ENCODE peak calls at places on chromosomes 11 and 22, in five cellular contexts. O is tibial artery, I is upper lobe of right lung, N is endodermal cell, V is kidney epithelial cell. M is an unnamed sample. For H3K36me3, the result is how much of the 10 kb centered on the place peaks cover.

GRCh38 chr22:46578824-46579561 is 41.2 kb upstream of the GRAMD4 start:
- DNase-seq in O (peak), I (peak), N (peak), V (no peak), M (peak)

GRCh38 chr11:70899616-70900015 is 352.8 kb downstream of the SHANK2 start:
- DNase-seq in O (no peak), I (peak), N (no peak), V (no peak), M (peak)

GRCh38 chr22:45087802-45088201 is 75.9 kb upstream of the NUP50 start:
- DNase-seq in O (no peak), I (no peak), N (peak), V (no peak), M (no peak)

GRCh38 chr11:115420524-115420923 is 83.7 kb downstream of the CADM1 start:
- DNase-seq in O (no peak), I (no peak), N (no peak), V (no peak), M (no peak)

GRCh38 chr11:18939314-18939713 is at the start of gene MRGPRX1:
- DNase-seq in O (no peak), I (no peak), N (no peak), V (no peak), M (no peak)

GRCh38 chr22:29503811-29504372 is 23.9 kb downstream of the NEFH start:
- DNase-seq in O (no peak), I (no peak), N (no peak), V (peak), M (no peak)

GRCh38 chr11:57279131-57279530 is 42.1 kb upstream of the APLNR start:
- DNase-seq in O (no peak), I (no peak), N (no peak), V (no peak), M (no peak)

GRCh38 chr11:133895551-133895950 is 50.2 kb upstream of the SPATA19 start:
- DNase-seq in O (peak), I (no peak), N (peak), V (no peak), M (no peak)

GRCh38 chr11:76654310-76654851 is 16.2 kb downstream of the LRRC32 start:
- DNase-seq in O (peak), I (no peak), N (peak), V (no peak), M (no peak)

GRCh38 chr11:16605971-16606783 is 132.3 kb upstream of the C11orf58 start:
- DNase-seq in O (peak), I (peak), N (peak), V (peak), M (peak)

GRCh38 chr11:16604784-16605439 is 133.5 kb upstream of the C11orf58 start:
- DNase-seq in O (peak), I (peak), N (peak), V (no peak), M (peak)

GRCh38 chr11:16606784-16607674 is 131.4 kb upstream of the C11orf58 start:
- DNase-seq in O (peak), I (peak), N (peak), V (no peak), M (peak)

GRCh38 chr11:16603890-16604783 is 134.3 kb upstream of the C11orf58 start:
- DNase-seq in O (peak), I (peak), N (peak), V (no peak), M (peak)

GRCh38 chr11:16605440-16605970 is 132.9 kb upstream of the C11orf58 start:
- DNase-seq in O (peak), I (peak), N (peak), V (no peak), M (no peak)
- H3K4me3 ChIP-seq in O (peak), I (peak), N (peak), V (peak), M (peak)

GRCh38 chr11:15989685-15990084 is 366.7 kb downstream of the SOX6 start:
- DNase-seq in O (no peak), I (no peak), N (no peak), V (no peak), M (no peak)

GRCh38 chr11:15987044-15987443 is 369.3 kb downstream of the SOX6 start:
- DNase-seq in O (no peak), I (no peak), N (no peak), V (no peak), M (no peak)

GRCh38 chr11:15985863-15986139 is 370.5 kb downstream of the SOX6 start:
- DNase-seq in O (no peak), I (no peak), N (no peak), V (no peak), M (no peak)

GRCh38 chr11:15991174-15991655 is 365.1 kb downstream of the SOX6 start:
- DNase-seq in O (no peak), I (no peak), N (no peak), V (no peak), M (no peak)

DNA sequence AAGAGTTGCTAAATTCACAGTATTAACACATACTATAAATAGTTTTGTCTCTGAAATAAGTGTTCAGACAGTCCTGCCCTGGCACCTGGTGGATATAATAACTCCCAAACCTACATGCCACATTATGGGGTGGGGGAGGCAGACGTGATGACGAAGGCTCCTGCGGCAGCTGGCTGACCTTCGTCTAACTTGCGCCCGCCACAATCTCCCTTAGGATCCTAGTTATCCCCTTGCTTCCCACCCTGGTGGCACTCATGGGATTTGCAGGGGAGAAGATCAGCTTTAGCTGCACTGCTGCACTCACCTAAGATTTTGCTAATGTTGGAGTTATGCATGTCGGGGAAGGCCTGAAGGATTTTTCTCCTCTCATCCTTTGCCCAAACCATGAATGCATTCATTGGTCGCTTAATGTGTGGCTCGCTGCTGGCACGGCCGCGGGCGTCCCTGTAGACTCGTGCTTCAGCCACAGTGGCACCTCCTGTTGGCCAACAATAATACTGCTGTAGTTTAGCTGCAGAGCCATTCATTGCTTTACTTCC is 367.6 kb downstream of the SOX6 start:
- DNase-seq in O (no peak), I (no peak), N (peak), V (no peak), M (no peak)
- TF ChIP-seq CTCF in O (peak), I (peak), N (peak), V (no peak), M (peak)

GRCh38 chr11:34135439-34135838 is 30.0 kb downstream of the NAT10 start:
- DNase-seq in O (no peak), I (no peak), N (no peak), V (no peak), M (no peak)
- H3K36me3 ChIP-seq in O (half or more), I (half or more), N (half or more), V (under half), M (half or more)

DNA sequence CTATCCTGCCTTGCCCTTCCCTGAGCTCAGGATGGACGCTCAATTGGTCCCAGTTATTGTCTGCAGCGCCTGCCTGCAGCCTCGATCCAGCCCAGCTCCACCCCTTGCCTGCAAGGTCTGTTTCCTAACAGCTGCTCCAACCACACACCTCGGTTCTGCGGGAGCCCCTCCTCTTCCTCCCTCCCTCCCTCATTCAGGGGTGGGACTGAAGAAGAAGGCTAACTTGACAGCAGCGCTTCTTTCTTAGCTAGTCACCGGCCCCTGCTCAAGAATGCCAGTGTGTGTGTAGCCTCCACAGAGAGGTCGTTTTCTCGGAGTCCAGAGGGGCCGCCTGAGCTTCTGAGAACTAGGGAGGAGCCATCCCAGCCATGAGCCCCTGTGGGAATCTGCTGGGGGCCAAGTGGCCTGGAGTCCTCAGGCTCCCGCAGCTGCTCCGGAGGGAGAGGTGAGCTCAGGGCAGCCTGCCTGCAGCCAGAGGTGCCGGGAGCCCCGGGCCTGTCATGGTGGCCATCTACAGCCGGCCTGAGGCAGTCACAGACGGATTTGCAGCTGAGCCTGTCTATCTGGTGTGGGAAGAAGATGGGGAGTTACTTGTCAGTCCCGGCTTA is 36.1 kb downstream of the LIMK2 start:
- DNase-seq in O (peak), I (peak), N (peak), V (peak), M (peak)
- H3K4me3 ChIP-seq in O (peak), I (peak), N (peak), V (peak), M (peak)

DNA sequence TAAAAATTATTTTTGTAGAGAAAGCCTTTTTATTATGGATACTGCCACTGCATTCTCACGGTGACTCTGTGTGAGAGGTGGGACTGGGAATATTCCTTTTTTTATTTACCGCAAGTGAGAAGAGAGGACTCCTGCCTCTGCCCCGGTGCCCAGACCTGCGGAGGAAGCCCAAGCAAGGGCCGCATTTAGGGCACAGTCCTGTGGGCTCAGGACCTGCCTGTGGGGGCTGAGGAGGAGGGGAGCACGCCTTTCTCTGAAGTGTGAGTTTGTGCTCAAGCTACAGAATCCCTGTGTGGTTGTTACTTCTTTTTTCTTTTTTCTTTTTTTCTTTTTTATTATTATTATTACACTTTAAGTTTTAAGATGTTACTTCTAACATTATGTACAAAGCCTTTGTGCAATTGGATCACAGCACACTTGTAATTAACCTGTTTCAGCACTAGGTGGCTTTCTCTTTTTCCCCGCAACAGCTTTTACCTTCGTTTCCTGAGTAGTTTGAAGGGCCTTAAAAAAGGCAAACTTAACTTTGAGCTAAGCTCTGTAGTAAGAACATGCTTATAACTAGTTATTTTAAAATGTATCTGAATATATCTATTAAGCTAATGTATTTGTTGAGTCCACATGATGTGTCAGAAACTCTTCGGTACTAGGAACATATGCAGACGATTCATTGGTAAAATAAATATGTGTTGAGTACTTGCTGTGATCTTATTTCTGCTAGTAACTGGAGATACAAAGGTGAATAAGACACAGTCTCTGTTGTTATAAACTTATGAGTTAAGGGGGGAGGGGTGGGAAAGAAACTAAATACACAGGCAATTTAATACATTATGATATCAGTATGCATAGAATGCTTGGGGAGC is 18.3 kb downstream of the AMOTL1 start:
- DNase-seq in O (no peak), I (no peak), N (peak), V (no peak), M (no peak)
- TF ChIP-seq CTCF in O (peak), I (peak), N (peak), V (peak), M (peak)

DNA sequence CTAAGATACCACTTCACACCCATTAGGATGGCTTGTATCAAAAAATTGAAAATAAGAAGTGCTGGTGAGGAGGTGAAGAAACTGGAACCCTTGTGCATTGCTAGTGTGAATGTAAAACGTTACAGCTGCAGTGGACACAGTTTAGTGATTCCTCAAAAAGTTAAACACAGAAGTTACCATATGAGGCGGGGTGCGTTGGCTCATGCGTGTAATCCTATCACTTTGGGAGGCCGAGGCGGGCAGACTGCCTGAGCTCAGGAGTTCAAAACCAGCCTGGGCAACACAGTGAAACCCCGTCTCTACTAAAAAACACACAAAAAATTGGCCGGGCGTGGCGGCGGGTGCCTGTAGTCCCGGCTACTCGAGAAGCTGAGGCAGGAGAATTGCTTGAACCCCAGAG is 43.5 kb downstream of the SGSM3 start:
- DNase-seq in O (peak), I (no peak), N (no peak), V (no peak), M (peak)
- H3K36me3 ChIP-seq in O (half or more), I (half or more), N (under half), V (under half), M (half or more)

DNA sequence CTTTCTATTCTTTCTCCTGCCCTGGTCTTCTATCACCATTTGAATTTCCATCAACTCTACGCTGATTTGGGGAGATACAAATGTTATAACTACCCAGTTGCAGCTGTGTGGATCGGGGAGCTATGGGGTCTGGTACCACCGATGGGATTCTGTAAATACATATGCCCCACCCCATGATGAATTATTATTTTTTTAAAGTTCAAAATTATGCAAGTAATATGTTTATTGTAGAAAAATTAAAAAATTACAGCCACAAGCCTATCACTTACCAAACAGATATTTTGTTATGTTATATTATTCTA is 52.4 kb upstream of the CLMP start:
- DNase-seq in O (no peak), I (no peak), N (no peak), V (no peak), M (no peak)
- H3K4me3 ChIP-seq in O (no peak), I (no peak), N (no peak), V (no peak), M (no peak)

M was measured in lower lobe of right lung.